ENCODE peak calls at places on chromosomes 6 and 20, in ten cellular contexts. W is heart left ventricle; U is psoas muscle; Q is A549; Y is CD8-positive, alpha-beta T cell; V is fibroblast of the aortic adventitia; P is fibroblast of pulmonary artery; A is lung; B is GM12865; T is prostate gland. G is an unnamed sample.

GRCh38 chr6:157066781-157067491 is 256.4 kb downstream of the TMEM242 start:
- DNase-seq in W (no peak), U (no peak), Q (no peak), Y (no peak), V (no peak), P (peak; percentile 18), A (no peak), B (no peak), T (no peak), G (no peak)

GRCh38 chr6:127464881-127465459 is 5.8 kb upstream of the KIAA0408 start:
- DNase-seq in W (peak; percentile 66), U (peak; percentile 62), Q (peak; percentile 55), Y (peak; percentile 27), V (peak; percentile 84), P (peak; percentile 82), A (peak; percentile 76), B (peak; percentile 71), T (peak; percentile 62), G (peak; percentile 61)

GRCh38 chr6:22327881-22328280 is 31.0 kb upstream of the PRL start:
- DNase-seq in W (no peak), U (no peak), Q (no peak), Y (no peak), V (no peak), P (no peak), A (no peak), B (no peak), T (no peak), G (peak; percentile 17)

GRCh38 chr20:57990396-57990987 is 238.0 kb downstream of the ANKRD60 start:
- DNase-seq in W (no peak), U (peak; percentile 45), Q (no peak), Y (no peak), V (peak; percentile 25), P (peak; percentile 57), A (no peak), B (no peak), T (no peak), G (peak; percentile 65)

GRCh38 chr6:149484733-149485700 is at the start of gene ZC3H12D:
- DNase-seq in W (peak; percentile 83), U (peak; percentile 61), Q (peak; percentile 34), Y (peak; percentile 68), V (peak; percentile 49), P (no peak), A (no peak), B (peak; percentile 88), T (no peak), G (no peak)

GRCh38 chr6:56437171-56437900 is 190.0 kb upstream of the COL21A1 start:
- DNase-seq in W (no peak), U (no peak), Q (no peak), Y (no peak), V (peak; percentile 80), P (no peak), A (no peak), B (no peak), T (peak; percentile 35), G (peak; percentile 51)

GRCh38 chr20:41124451-41125094 is 12.8 kb upstream of the PLCG1 start:
- DNase-seq in W (no peak), U (no peak), Q (no peak), Y (no peak), V (no peak), P (no peak), A (no peak), B (no peak), T (no peak), G (no peak)

GRCh38 chr20:63051911-63052310 is 45.1 kb upstream of the BHLHE23 start:
- DNase-seq in W (peak; percentile 37), U (no peak), Q (no peak), Y (no peak), V (no peak), P (no peak), A (no peak), B (no peak), T (no peak), G (no peak)

GRCh38 chr6:16338577-16339262 is 100.3 kb downstream of the GMPR start:
- DNase-seq in W (peak; percentile 83), U (peak; percentile 81), Q (peak; percentile 51), Y (no peak), V (peak; percentile 100), P (peak; percentile 99), A (peak; percentile 49), B (no peak), T (peak; percentile 31), G (peak; percentile 99)

GRCh38 chr6:162271922-162272321 is 455.6 kb downstream of the PRKN start:
- DNase-seq in W (no peak), U (no peak), Q (no peak), Y (no peak), V (no peak), P (no peak), A (no peak), B (no peak), T (no peak), G (no peak)

GRCh38 chr6:162538643-162539064 is 188.9 kb downstream of the PRKN start:
- DNase-seq in W (peak; percentile 82), U (peak; percentile 35), Q (no peak), Y (no peak), V (no peak), P (no peak), A (no peak), B (no peak), T (no peak), G (no peak)

GRCh38 chr6:149459761-149460160 is 25.1 kb downstream of the ZC3H12D start:
- DNase-seq in W (no peak), U (no peak), Q (no peak), Y (no peak), V (no peak), P (no peak), A (no peak), B (no peak), T (no peak), G (peak; percentile 46)

GRCh38 chr20:6635034-6635736 is 132.3 kb upstream of the BMP2 start:
- DNase-seq in W (no peak), U (no peak), Q (no peak), Y (no peak), V (peak; percentile 28), P (no peak), A (no peak), B (peak; percentile 3), T (no peak), G (no peak)

GRCh38 chr6:36715469-36715868 is 17.8 kb downstream of the RAB44 start:
- DNase-seq in W (no peak), U (no peak), Q (no peak), Y (no peak), V (no peak), P (no peak), A (no peak), B (no peak), T (no peak), G (no peak)

GRCh38 chr6:158184598-158184997 is 16.4 kb downstream of the GTF2H5 start:
- DNase-seq in W (no peak), U (no peak), Q (no peak), Y (no peak), V (peak; percentile 74), P (peak; percentile 45), A (no peak), B (no peak), T (no peak), G (no peak)

GRCh38 chr20:17936306-17936790 is 32.2 kb downstream of the SNX5 start:
- DNase-seq in W (no peak), U (no peak), Q (no peak), Y (no peak), V (peak; percentile 53), P (peak; percentile 30), A (no peak), B (no peak), T (no peak), G (no peak)

GRCh38 chr20:37961016-37961415 is 58.1 kb downstream of the VSTM2L start:
- DNase-seq in W (no peak), U (no peak), Q (no peak), Y (no peak), V (no peak), P (no peak), A (no peak), B (no peak), T (no peak), G (no peak)

GRCh38 chr20:10309326-10309725 is 90.7 kb downstream of the SNAP25 start:
- DNase-seq in W (no peak), U (no peak), Q (peak; percentile 46), Y (no peak), V (peak; percentile 94), P (peak; percentile 88), A (no peak), B (no peak), T (no peak), G (peak; percentile 98)

DNA sequence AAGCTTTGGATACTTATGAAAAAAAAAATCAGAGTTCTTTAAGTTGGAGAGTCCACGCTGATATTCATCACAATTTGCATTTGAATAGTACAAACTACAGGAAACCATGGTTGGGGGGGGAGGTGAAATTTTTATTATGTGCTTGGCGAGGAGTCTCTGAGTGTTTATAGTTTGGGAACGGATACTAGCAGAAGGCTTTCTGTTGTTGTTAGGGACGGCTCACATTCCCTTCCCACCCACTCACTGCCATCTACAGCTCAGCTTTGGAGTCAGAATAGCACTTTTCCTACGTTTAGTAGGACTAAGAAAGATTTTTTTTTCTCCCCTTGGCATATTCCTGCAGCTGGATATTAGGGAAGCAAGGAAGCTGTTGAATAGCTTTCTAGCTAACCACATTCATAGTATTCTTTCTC is 235.0 kb upstream of the ZNF217 start:
- DNase-seq in W (no peak), U (no peak), Q (peak; percentile 60), Y (no peak), V (peak; percentile 92), P (peak; percentile 95), A (no peak), B (no peak), T (peak; percentile 46), G (peak; percentile 96)
- TF ChIP-seq CTCF in W (no peak), U (no peak), Q (peak; percentile 35), Y (no peak), V (peak; percentile 26), P (peak; percentile 33), A (no peak), B (no peak), T (no peak), G (peak; percentile 13)

GRCh38 chr20:36238153-36238552 is 1.9 kb downstream of the AAR2 start:
- DNase-seq in W (no peak), U (no peak), Q (no peak), Y (no peak), V (no peak), P (no peak), A (no peak), B (no peak), T (no peak), G (no peak)
- TF ChIP-seq CTCF in W (no peak), U (no peak), Q (no peak), Y (no peak), V (no peak), P (no peak), A (no peak), B (no peak), T (no peak), G (no peak)

GRCh38 chr20:33777831-33778230 is 33.3 kb upstream of the CHMP4B start:
- DNase-seq in W (no peak), U (no peak), Q (no peak), Y (no peak), V (no peak), P (no peak), A (no peak), B (no peak), T (no peak), G (no peak)
- TF ChIP-seq CTCF in W (no peak), U (no peak), Q (no peak), Y (no peak), V (no peak), P (no peak), A (no peak), B (no peak), T (no peak), G (no peak)

DNA sequence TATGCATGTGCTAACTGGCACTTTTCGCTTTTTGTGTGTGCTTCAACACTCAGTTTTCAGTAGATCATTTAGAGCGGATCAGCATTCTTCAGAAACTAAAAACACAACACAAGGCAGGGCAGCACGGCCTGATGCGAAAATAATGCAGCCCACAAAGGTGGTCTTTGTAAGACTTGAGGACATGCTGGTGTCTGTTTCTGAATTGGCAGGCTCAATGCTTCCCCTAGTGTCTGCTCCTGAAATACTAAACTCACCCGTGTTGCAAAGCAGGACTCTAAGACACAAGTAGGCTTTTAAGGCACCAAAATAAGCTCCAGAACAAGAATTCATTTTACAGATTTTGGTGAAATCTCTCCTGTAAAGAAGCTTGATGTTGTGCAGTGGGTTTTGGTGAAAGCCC is 676.5 kb downstream of the TENT5A start:
- DNase-seq in W (no peak), U (no peak), Q (no peak), Y (no peak), V (peak; percentile 19), P (peak; percentile 31), A (no peak), B (peak; percentile 3), T (no peak), G (peak; percentile 28)
- TF ChIP-seq CTCF in W (peak; percentile 30), U (peak; percentile 16), Q (no peak), Y (no peak), V (peak; percentile 64), P (peak; percentile 69), A (no peak), B (peak; percentile 29), T (no peak), G (peak; percentile 58)